ENCODE peak calls at places on chromosomes 16 and 17, in five cellular contexts. E, Y, W, N and A are unnamed samples.

GRCh38 chr16:87363771-87364476 is 19.7 kb downstream of the FBXO31 start:
- DNase-seq in W (no peak), E (no peak), Y (peak), N (no peak), A (peak)

GRCh38 chr16:68499011-68499410 is 40.1 kb upstream of the ZFP90 start:
- DNase-seq in N (no peak), E (no peak), W (no peak), Y (no peak), A (no peak)

GRCh38 chr17:29566473-29567361 is at the start of gene ABHD15:
- DNase-seq in E (peak), N (no peak), W (no peak), Y (peak), A (peak)

GRCh38 chr16:53085539-53086450 is 31.0 kb downstream of the CHD9 start:
- DNase-seq in W (no peak), Y (no peak), E (peak), N (no peak), A (no peak)

GRCh38 chr16:12356622-12357365 is 380.3 kb downstream of the SNX29 start:
- DNase-seq in E (no peak), W (no peak), Y (no peak), N (no peak), A (no peak)

GRCh38 chr16:81620796-81621195 is 158.3 kb upstream of the PLCG2 start:
- DNase-seq in W (no peak), N (no peak), Y (no peak), E (no peak), A (no peak)

GRCh38 chr16:13322357-13322756 is 421.0 kb downstream of the SHISA9 start:
- DNase-seq in N (no peak), Y (no peak), E (no peak), W (no peak), A (no peak)

GRCh38 chr17:19310151-19310550 is 52.4 kb downstream of the B9D1 start:
- DNase-seq in E (no peak), W (no peak), Y (no peak), N (no peak), A (no peak)

GRCh38 chr17:49656247-49656646 is 21.6 kb downstream of the SPOP start:
- DNase-seq in W (no peak), E (no peak), N (no peak), Y (no peak), A (no peak)

GRCh38 chr17:81996232-81996756 is 18.9 kb downstream of the ASPSCR1 start:
- DNase-seq in E (no peak), N (no peak), W (no peak), Y (no peak), A (no peak)

GRCh38 chr17:47201168-47201567 is 8.0 kb upstream of the MYL4 start:
- DNase-seq in N (no peak), W (no peak), E (no peak), Y (no peak), A (no peak)

GRCh38 chr17:75096082-75096625 is 8.4 kb downstream of the SLC16A5 start:
- DNase-seq in N (no peak), E (peak), W (no peak), Y (no peak), A (no peak)

GRCh38 chr16:30903596-30903995 is 7.2 kb downstream of the CTF1 start:
- DNase-seq in Y (no peak), E (peak), N (no peak), W (no peak), A (no peak)

GRCh38 chr17:19554393-19554792 is 20.7 kb downstream of the SLC47A1 start:
- DNase-seq in N (no peak), W (no peak), Y (peak), E (no peak), A (peak)

GRCh38 chr17:79027925-79028491 is 4.0 kb downstream of the C1QTNF1 start:
- DNase-seq in N (no peak), W (no peak), E (peak), Y (no peak), A (peak)

GRCh38 chr17:79325707-79326106 is 251.1 kb downstream of the ENGASE start:
- DNase-seq in W (no peak), Y (peak), N (peak), E (no peak), A (no peak)

GRCh38 chr17:39813631-39814030 is 50.5 kb downstream of the IKZF3 start:
- DNase-seq in E (no peak), N (no peak), W (no peak), Y (no peak), A (no peak)

GRCh38 chr17:59600169-59600568 is 19.5 kb upstream of the CLTC start:
- DNase-seq in N (no peak), E (no peak), Y (no peak), W (no peak), A (no peak)

GRCh38 chr17:64641499-64641898 is 20.6 kb downstream of the SMURF2 start:
- DNase-seq in N (no peak), Y (no peak), E (peak), W (no peak), A (no peak)

GRCh38 chr16:81623365-81624102 is 155.6 kb upstream of the PLCG2 start:
- DNase-seq in Y (peak), W (no peak), E (peak), N (no peak), A (no peak)

GRCh38 chr16:69270395-69270794 is 40.8 kb upstream of the VPS4A start:
- DNase-seq in N (no peak), W (no peak), Y (no peak), E (peak), A (no peak)

GRCh38 chr16:23171234-23171948 is 11.2 kb upstream of the SCNN1G start:
- DNase-seq in W (no peak), N (no peak), Y (no peak), E (peak), A (no peak)

GRCh38 chr17:55093358-55093757 is 124.8 kb downstream of the STXBP4 start:
- DNase-seq in Y (no peak), N (no peak), E (no peak), W (no peak), A (no peak)

GRCh38 chr17:38892620-38893019 is 22.8 kb downstream of the LASP1 start:
- DNase-seq in N (no peak), E (no peak), W (no peak), Y (no peak), A (no peak)

GRCh38 chr16:69448470-69449193 is 24.2 kb downstream of the CYB5B start:
- DNase-seq in Y (no peak), E (peak), W (no peak), N (no peak), A (no peak)

GRCh38 chr16:19522369-19523159 is 666 bp upstream of the GDE1 start:
- DNase-seq in W (no peak), Y (no peak), E (no peak), N (no peak), A (no peak)

GRCh38 chr17:46028374-46028773 is 29.3 kb downstream of the STH start:
- DNase-seq in E (no peak), Y (no peak), W (no peak), N (no peak), A (no peak)

DNA sequence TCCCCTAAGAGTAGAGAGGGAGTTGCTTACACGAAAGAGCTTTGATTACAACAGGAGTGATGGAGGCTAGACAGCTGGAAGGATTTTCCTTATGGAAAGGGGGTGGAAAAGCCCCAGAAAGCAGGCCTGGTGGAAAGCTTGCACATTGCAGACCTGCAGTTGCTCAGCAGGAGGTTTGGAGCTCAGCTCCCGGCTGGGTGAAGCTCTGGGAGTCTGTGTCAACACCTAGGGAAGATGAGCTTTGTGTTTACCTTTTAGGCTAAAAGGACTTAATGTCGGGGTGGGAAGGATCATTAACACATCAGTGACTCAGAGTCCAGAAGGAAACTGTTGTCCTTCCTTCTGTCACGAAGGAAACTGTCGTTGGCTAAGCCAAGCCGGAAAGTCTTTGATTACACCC is 48.1 kb downstream of the RAP1GAP2 start:
- DNase-seq in N (no peak), W (no peak), Y (no peak), E (no peak), A (no peak)
- TF ChIP-seq CTCF in N (peak), W (no peak), Y (no peak), E (no peak), A (no peak)

GRCh38 chr17:37137070-37137610 is 188.4 kb downstream of the AATF start:
- DNase-seq in Y (no peak), N (no peak), E (no peak), W (no peak), A (no peak)
- TF ChIP-seq CTCF in Y (no peak), N (no peak), E (no peak), W (no peak), A (no peak)

DNA sequence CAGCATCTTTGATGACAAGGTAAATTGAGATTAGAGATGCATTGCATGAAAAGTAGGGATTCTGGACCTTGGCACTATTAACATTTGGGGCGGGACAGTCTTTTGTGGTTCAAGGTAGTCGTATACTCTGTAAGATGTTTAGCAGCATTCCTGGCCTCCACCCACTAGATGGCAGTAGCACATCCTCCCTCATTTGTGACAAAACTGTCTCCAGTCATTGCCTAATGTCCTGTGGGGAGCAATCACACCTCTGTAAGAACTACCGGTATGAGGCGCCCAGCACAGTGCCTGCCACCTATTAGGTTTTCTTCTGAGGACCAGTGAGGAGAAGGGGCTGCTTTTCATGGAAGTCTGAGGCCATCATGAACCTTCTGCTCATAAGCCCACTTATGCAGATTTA is 180.8 kb downstream of the RBFOX1 start:
- DNase-seq in W (no peak), Y (peak), E (no peak), N (no peak), A (no peak)
- TF ChIP-seq CTCF in W (no peak), Y (no peak), E (no peak), N (peak), A (no peak)

DNA sequence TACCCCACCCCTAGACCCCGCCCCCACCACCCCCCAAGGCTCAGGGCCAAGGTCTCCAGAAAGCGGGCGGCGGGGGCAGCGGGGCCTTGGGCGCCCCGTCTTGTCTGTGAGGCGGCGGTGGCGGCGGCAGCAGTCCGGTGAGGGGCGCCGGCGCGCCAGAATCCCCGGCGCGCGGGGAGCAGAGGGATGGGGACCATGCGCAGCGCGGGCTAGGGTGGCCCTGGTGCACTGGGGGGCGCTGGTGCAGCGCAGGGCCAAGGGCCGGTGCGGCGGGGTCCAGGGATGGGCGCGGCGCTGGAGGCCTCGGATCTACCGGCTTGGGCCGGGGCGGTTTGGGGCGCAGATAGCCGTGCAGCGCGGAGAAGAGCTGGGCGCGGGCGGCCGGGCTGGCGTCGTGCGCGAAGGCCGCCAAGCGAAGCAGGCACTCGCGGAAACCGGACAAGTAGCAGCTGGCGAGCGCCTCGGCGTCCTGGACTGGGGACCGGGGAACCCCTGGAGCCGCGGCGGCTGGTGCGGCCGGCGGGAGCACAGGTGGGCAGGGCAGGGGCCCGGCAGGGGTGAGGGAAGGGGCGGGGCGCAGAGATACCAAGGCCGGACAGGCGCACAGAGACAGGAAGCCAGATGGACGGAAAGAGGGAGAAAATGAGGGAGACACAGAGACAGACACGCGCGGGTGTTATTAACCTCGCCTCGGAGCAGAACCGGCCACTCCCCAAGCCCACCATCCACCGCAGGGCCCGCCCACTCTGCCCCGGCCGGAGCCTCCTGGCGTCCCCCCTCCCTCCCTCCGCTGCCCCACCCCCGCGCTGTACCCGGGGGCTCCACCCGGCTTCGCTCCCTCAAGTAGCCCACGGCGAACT is 2.1 kb downstream of the HES7 start:
- DNase-seq in W (no peak), Y (peak), E (peak), N (peak), A (peak)
- TF ChIP-seq CTCF in W (peak), Y (peak), E (peak), N (peak), A (peak)

GRCh38 chr17:68906638-68907037 is 48.6 kb downstream of the ABCA8 start:
- DNase-seq in Y (no peak), W (no peak), E (no peak), N (no peak), A (no peak)
- TF ChIP-seq CTCF in Y (peak), W (peak), E (peak), N (peak), A (peak)

DNA sequence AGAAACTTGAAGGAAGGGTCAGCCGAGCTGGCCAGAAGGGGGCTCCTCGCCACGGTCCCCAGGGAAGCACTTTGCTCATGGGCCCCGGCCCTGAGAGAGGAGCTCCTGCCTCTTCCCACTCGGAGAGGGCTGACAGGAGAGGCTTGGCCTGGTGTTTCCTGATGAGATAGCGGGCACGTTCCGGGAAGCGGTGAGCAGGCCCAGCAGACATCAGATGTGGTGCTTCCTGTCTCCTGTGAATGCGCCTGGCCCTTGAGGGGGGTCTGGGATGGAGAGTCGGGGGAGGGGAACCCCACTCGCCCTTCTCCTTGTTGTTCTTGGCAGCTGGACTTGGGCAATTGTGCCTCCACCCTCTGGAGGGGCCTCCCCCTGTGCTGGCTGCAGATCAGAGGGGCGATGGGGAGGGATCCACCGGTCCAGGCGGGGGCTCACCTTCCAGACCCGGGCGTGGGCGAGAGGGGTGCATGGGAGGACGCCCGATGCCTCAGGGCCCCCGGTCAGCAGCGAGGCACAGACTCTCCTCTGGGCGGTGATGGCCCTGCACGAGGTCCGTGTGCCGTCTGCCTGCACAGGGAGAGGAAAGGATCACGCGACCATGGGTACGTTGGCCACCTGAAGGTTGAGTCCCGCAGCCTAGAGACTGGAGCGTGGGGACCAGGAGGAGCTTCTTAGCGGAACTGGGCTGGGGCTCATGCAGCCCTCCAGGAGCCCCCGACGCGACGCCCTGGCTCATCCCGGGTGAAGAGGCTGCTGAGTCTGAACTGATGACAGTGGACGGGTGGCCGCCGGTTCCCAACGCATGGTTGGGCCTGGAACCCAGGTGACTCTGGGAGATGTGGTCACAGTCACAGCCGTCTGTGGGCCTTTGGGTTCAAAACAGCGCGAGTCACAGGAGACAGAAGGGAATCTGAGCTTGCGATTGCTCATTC is 25.4 kb downstream of the METRNL start:
- DNase-seq in Y (no peak), W (no peak), E (no peak), N (no peak), A (no peak)
- TF ChIP-seq CTCF in Y (no peak), W (no peak), E (no peak), N (no peak), A (no peak)

DNA sequence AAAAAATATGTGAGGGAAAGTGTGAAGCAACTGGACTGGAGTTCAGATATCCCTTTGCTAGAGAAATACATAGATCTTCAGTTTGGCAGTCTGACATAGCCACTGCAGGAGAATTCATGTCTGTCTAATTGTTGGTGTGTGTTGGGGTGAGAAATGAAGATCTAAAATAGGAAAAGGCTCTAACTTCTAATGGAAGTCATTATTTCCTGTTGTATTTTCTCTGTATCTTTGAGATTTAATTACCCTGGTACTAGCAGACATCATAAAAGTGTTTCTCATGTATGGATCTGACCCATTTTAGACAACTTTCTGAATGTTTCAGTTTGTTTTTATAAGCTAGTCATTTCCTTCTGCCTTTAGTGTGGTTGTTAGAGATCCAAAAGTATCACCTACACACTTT is 128.3 kb downstream of the NLK start:
- DNase-seq in N (no peak), W (no peak), E (peak), Y (no peak), A (no peak)
- TF ChIP-seq CTCF in N (no peak), W (no peak), E (no peak), Y (no peak), A (no peak)

GRCh38 chr17:77142689-77143088 is 1.9 kb downstream of the SEC14L1 start:
- DNase-seq in N (no peak), W (no peak), Y (no peak), E (no peak), A (no peak)

GRCh38 chr17:77141846-77142449 is 1.2 kb downstream of the SEC14L1 start:
- DNase-seq in N (no peak), Y (no peak), W (no peak), E (no peak), A (no peak)

GRCh38 chr17:77143306-77143705 is 2.5 kb downstream of the SEC14L1 start:
- DNase-seq in E (no peak), N (no peak), Y (no peak), W (no peak), A (no peak)

GRCh38 chr17:77140878-77141767 is at the start of gene SEC14L1:
- DNase-seq in E (peak), N (peak), W (no peak), Y (peak), A (peak)

GRCh38 chr17:77140166-77140877 is 447 bp upstream of the SEC14L1 start:
- DNase-seq in W (peak), E (peak), Y (peak), N (peak), A (peak)
- TF ChIP-seq CTCF in W (no peak), E (no peak), Y (no peak), N (no peak), A (peak)

DNA sequence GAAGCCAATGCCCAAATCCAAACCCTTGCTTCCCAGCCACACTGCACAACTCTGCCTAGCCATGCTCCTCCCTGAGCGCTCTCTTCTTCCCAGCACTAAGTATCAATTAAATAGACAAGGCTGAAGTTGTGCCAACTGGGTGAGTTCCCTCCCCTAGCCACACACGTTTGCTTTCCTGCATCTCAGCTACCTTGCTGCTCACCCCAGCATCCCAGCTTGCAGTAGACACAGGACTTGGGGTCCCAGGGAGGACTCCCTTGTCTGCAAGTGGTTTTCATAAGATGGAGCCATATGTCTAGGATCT is 4.9 kb downstream of the CCDC182 start:
- DNase-seq in W (no peak), N (no peak), Y (no peak), E (no peak), A (no peak)
- TF ChIP-seq CTCF in W (no peak), N (no peak), Y (no peak), E (no peak), A (no peak)

GRCh38 chr16:54937673-54938350 is 7.1 kb downstream of the IRX5 start:
- DNase-seq in W (no peak), N (no peak), Y (no peak), E (no peak), A (no peak)
- TF ChIP-seq CTCF in W (no peak), N (peak), Y (no peak), E (no peak), A (no peak)